ENCODE peak calls at places on chromosomes 6 and 20, in four cellular contexts. One of them, this sample, is unnamed.

GRCh38 chr6:32439708-32440214 is at the start of gene HLA-DRA:
- DNase-seq in A172: peak
- DNase-seq in foreskin fibroblast: peak
- DNase-seq in esophagus squamous epithelium: no peak
- DNase-seq in this sample: peak

GRCh38 chr6:158645064-158646022 is 800 bp upstream of the DYNLT1 start:
- DNase-seq in A172: no peak
- DNase-seq in foreskin fibroblast: no peak
- DNase-seq in esophagus squamous epithelium: no peak
- DNase-seq in this sample: no peak

GRCh38 chr6:43020847-43021246 is 576 bp upstream of the RRP36 start:
- DNase-seq in esophagus squamous epithelium: no peak
- DNase-seq in foreskin fibroblast: no peak
- DNase-seq in A172: no peak
- DNase-seq in this sample: no peak

GRCh38 chr6:43428112-43428570 is 800 bp downstream of the ABCC10 start:
- DNase-seq in esophagus squamous epithelium: no peak
- DNase-seq in foreskin fibroblast: no peak
- DNase-seq in A172: no peak
- DNase-seq in this sample: no peak

GRCh38 chr6:122845916-122846632 is 57.0 kb downstream of the SMPDL3A start:
- DNase-seq in esophagus squamous epithelium: no peak
- DNase-seq in A172: peak
- DNase-seq in foreskin fibroblast: peak
- DNase-seq in this sample: no peak

GRCh38 chr6:153780011-153780410 is 259.0 kb upstream of the OPRM1 start:
- DNase-seq in esophagus squamous epithelium: no peak
- DNase-seq in foreskin fibroblast: no peak
- DNase-seq in A172: no peak
- DNase-seq in this sample: no peak

GRCh38 chr6:167750956-167751358 is 75.8 kb upstream of the AFDN start:
- DNase-seq in A172: no peak
- DNase-seq in foreskin fibroblast: no peak
- DNase-seq in esophagus squamous epithelium: no peak
- DNase-seq in this sample: no peak

GRCh38 chr20:50948132-50948785 is 10.1 kb downstream of the DPM1 start:
- DNase-seq in A172: no peak
- DNase-seq in esophagus squamous epithelium: no peak
- DNase-seq in foreskin fibroblast: no peak
- DNase-seq in this sample: no peak

GRCh38 chr6:56223995-56224394 is 23.4 kb downstream of the COL21A1 start:
- DNase-seq in A172: peak
- DNase-seq in foreskin fibroblast: peak
- DNase-seq in esophagus squamous epithelium: no peak
- DNase-seq in this sample: peak

GRCh38 chr6:92114091-92114490 is 1305.3 kb downstream of the EPHA7 start:
- DNase-seq in foreskin fibroblast: no peak
- DNase-seq in A172: no peak
- DNase-seq in esophagus squamous epithelium: no peak
- DNase-seq in this sample: no peak

GRCh38 chr6:37547564-37548061 is 47.9 kb upstream of the CCDC167 start:
- DNase-seq in foreskin fibroblast: peak
- DNase-seq in esophagus squamous epithelium: no peak
- DNase-seq in A172: peak
- DNase-seq in this sample: peak

GRCh38 chr6:38239719-38240451 is 399.8 kb downstream of the BTBD9 start:
- DNase-seq in foreskin fibroblast: peak
- DNase-seq in esophagus squamous epithelium: no peak
- DNase-seq in A172: peak
- DNase-seq in this sample: no peak

GRCh38 chr20:36483919-36484808 is 57.2 kb upstream of the MYL9 start:
- DNase-seq in esophagus squamous epithelium: no peak
- DNase-seq in foreskin fibroblast: peak
- DNase-seq in A172: no peak
- DNase-seq in this sample: no peak

GRCh38 chr20:8895472-8895871 is 173.4 kb upstream of the PLCB4 start:
- DNase-seq in foreskin fibroblast: no peak
- DNase-seq in A172: no peak
- DNase-seq in esophagus squamous epithelium: no peak
- DNase-seq in this sample: no peak

GRCh38 chr6:169722362-169723199 is 1.7 kb downstream of the PHF10 start:
- DNase-seq in A172: peak
- DNase-seq in foreskin fibroblast: peak
- DNase-seq in esophagus squamous epithelium: no peak
- DNase-seq in this sample: peak

GRCh38 chr6:136547336-136547735 is 2.9 kb downstream of the MAP7 start:
- DNase-seq in esophagus squamous epithelium: no peak
- DNase-seq in A172: peak
- DNase-seq in foreskin fibroblast: peak
- DNase-seq in this sample: peak

GRCh38 chr20:40945754-40946451 is 82.7 kb upstream of the TOP1 start:
- DNase-seq in foreskin fibroblast: peak
- DNase-seq in esophagus squamous epithelium: no peak
- DNase-seq in A172: peak
- DNase-seq in this sample: no peak

GRCh38 chr6:52360601-52361346 is 1.2 kb upstream of the PAQR8 start:
- DNase-seq in A172: no peak
- DNase-seq in foreskin fibroblast: no peak
- DNase-seq in esophagus squamous epithelium: no peak
- DNase-seq in this sample: no peak

GRCh38 chr6:128632131-128632530 is 111.7 kb upstream of the PTPRK start:
- DNase-seq in A172: no peak
- DNase-seq in esophagus squamous epithelium: no peak
- DNase-seq in foreskin fibroblast: peak
- DNase-seq in this sample: no peak

GRCh38 chr6:34810936-34811632 is 19.2 kb downstream of the BLTP3A start:
- DNase-seq in A172: peak
- DNase-seq in esophagus squamous epithelium: no peak
- DNase-seq in foreskin fibroblast: no peak
- DNase-seq in this sample: no peak

GRCh38 chr20:51022803-51023616 is at the start of gene KCNG1:
- DNase-seq in esophagus squamous epithelium: no peak
- DNase-seq in A172: peak
- DNase-seq in foreskin fibroblast: peak
- DNase-seq in this sample: peak

GRCh38 chr20:57434390-57434700 is 43.1 kb downstream of the RBM38 start:
- DNase-seq in A172: no peak
- DNase-seq in esophagus squamous epithelium: no peak
- DNase-seq in foreskin fibroblast: no peak
- DNase-seq in this sample: no peak

GRCh38 chr6:68727699-68728098 is 92.6 kb downstream of the ADGRB3 start:
- DNase-seq in A172: no peak
- DNase-seq in esophagus squamous epithelium: no peak
- DNase-seq in foreskin fibroblast: no peak
- DNase-seq in this sample: no peak

GRCh38 chr20:38112249-38112942 is 52.7 kb downstream of the TGM2 start:
- DNase-seq in A172: no peak
- DNase-seq in foreskin fibroblast: no peak
- DNase-seq in esophagus squamous epithelium: no peak
- DNase-seq in this sample: no peak

GRCh38 chr6:139823099-139823807 is 448.8 kb upstream of the CITED2 start:
- DNase-seq in foreskin fibroblast: no peak
- DNase-seq in esophagus squamous epithelium: no peak
- DNase-seq in A172: no peak
- DNase-seq in this sample: no peak

GRCh38 chr6:166556871-166557322 is 29.6 kb downstream of the RAMACL start:
- DNase-seq in A172: peak
- DNase-seq in esophagus squamous epithelium: peak
- DNase-seq in foreskin fibroblast: peak
- DNase-seq in this sample: peak

This sample was measured in kidney glomerular epithelial cell.